ENCODE peak calls at places on chromosomes 4 and X, in ten cellular contexts. One of them, this sample, is unnamed.

GRCh38 chrX:18698762-18699650 is 8.4 kb upstream of the PPEF1 start:
- DNase-seq in endothelial cell of umbilical vein: no peak
- DNase-seq in H9: no peak
- DNase-seq in heart left ventricle: no peak
- DNase-seq in dorsolateral prefrontal cortex: no peak
- DNase-seq in GM06990: no peak
- DNase-seq in HCT116: no peak
- DNase-seq in A673: peak
- DNase-seq in MCF 10A: peak
- DNase-seq in SK-N-SH: no peak
- DNase-seq in this sample: no peak

GRCh38 chrX:78619829-78620228 is 39.3 kb downstream of the RTL3 start:
- DNase-seq in SK-N-SH: no peak
- DNase-seq in GM06990: no peak
- DNase-seq in MCF 10A: no peak
- DNase-seq in dorsolateral prefrontal cortex: no peak
- DNase-seq in A673: no peak
- DNase-seq in endothelial cell of umbilical vein: peak
- DNase-seq in HCT116: no peak
- DNase-seq in H9: no peak
- DNase-seq in heart left ventricle: peak
- DNase-seq in this sample: no peak

GRCh38 chrX:46582325-46582724 is 8.8 kb downstream of the CHST7 start:
- DNase-seq in A673: no peak
- DNase-seq in HCT116: peak
- DNase-seq in SK-N-SH: no peak
- DNase-seq in MCF 10A: peak
- DNase-seq in H9: no peak
- DNase-seq in dorsolateral prefrontal cortex: no peak
- DNase-seq in GM06990: no peak
- DNase-seq in heart left ventricle: no peak
- DNase-seq in endothelial cell of umbilical vein: peak
- DNase-seq in this sample: no peak

GRCh38 chr4:154332681-154333421 is 158.7 kb downstream of the DCHS2 start:
- DNase-seq in H9: peak
- DNase-seq in HCT116: no peak
- DNase-seq in A673: peak
- DNase-seq in GM06990: peak
- DNase-seq in endothelial cell of umbilical vein: no peak
- DNase-seq in heart left ventricle: no peak
- DNase-seq in MCF 10A: no peak
- DNase-seq in dorsolateral prefrontal cortex: peak
- DNase-seq in SK-N-SH: peak
- DNase-seq in this sample: no peak

GRCh38 chr4:153655928-153656327 is 28.2 kb upstream of the TLR2 start:
- DNase-seq in H9: no peak
- DNase-seq in GM06990: no peak
- DNase-seq in HCT116: no peak
- DNase-seq in MCF 10A: peak
- DNase-seq in heart left ventricle: no peak
- DNase-seq in dorsolateral prefrontal cortex: no peak
- DNase-seq in A673: no peak
- DNase-seq in SK-N-SH: no peak
- DNase-seq in endothelial cell of umbilical vein: no peak
- DNase-seq in this sample: peak

GRCh38 chr4:19831644-19832285 is 419.9 kb upstream of the SLIT2 start:
- DNase-seq in HCT116: no peak
- DNase-seq in H9: no peak
- DNase-seq in GM06990: no peak
- DNase-seq in MCF 10A: no peak
- DNase-seq in heart left ventricle: no peak
- DNase-seq in dorsolateral prefrontal cortex: no peak
- DNase-seq in A673: no peak
- DNase-seq in endothelial cell of umbilical vein: no peak
- DNase-seq in SK-N-SH: no peak
- DNase-seq in this sample: no peak

GRCh38 chrX:19893722-19894121 is 6.3 kb upstream of the SH3KBP1 start:
- DNase-seq in SK-N-SH: no peak
- DNase-seq in endothelial cell of umbilical vein: no peak
- DNase-seq in A673: no peak
- DNase-seq in HCT116: no peak
- DNase-seq in heart left ventricle: no peak
- DNase-seq in H9: no peak
- DNase-seq in MCF 10A: no peak
- DNase-seq in GM06990: no peak
- DNase-seq in dorsolateral prefrontal cortex: no peak
- DNase-seq in this sample: no peak

GRCh38 chrX:33339219-33339618 is 127.9 kb upstream of the DMD start:
- DNase-seq in SK-N-SH: no peak
- DNase-seq in heart left ventricle: no peak
- DNase-seq in endothelial cell of umbilical vein: no peak
- DNase-seq in A673: no peak
- DNase-seq in GM06990: no peak
- DNase-seq in HCT116: no peak
- DNase-seq in H9: peak
- DNase-seq in dorsolateral prefrontal cortex: no peak
- DNase-seq in MCF 10A: peak
- DNase-seq in this sample: no peak

GRCh38 chrX:7372843-7373525 is 225.0 kb upstream of the PUDP start:
- DNase-seq in dorsolateral prefrontal cortex: no peak
- DNase-seq in A673: no peak
- DNase-seq in HCT116: no peak
- DNase-seq in SK-N-SH: no peak
- DNase-seq in GM06990: no peak
- DNase-seq in MCF 10A: peak
- DNase-seq in heart left ventricle: no peak
- DNase-seq in H9: no peak
- DNase-seq in endothelial cell of umbilical vein: no peak
- DNase-seq in this sample: no peak

GRCh38 chr4:118235726-118236125 is 117.1 kb downstream of the PRSS12 start:
- DNase-seq in MCF 10A: no peak
- DNase-seq in GM06990: no peak
- DNase-seq in dorsolateral prefrontal cortex: no peak
- DNase-seq in A673: no peak
- DNase-seq in SK-N-SH: no peak
- DNase-seq in heart left ventricle: no peak
- DNase-seq in HCT116: no peak
- DNase-seq in endothelial cell of umbilical vein: no peak
- DNase-seq in H9: no peak
- DNase-seq in this sample: no peak

GRCh38 chr4:118969359-118969758 is 80.7 kb downstream of the SYNPO2 start:
- DNase-seq in SK-N-SH: peak
- DNase-seq in HCT116: peak
- DNase-seq in endothelial cell of umbilical vein: peak
- DNase-seq in H9: no peak
- DNase-seq in GM06990: no peak
- DNase-seq in dorsolateral prefrontal cortex: no peak
- DNase-seq in MCF 10A: peak
- DNase-seq in A673: peak
- DNase-seq in heart left ventricle: peak
- DNase-seq in this sample: peak

GRCh38 chrX:50402886-50403285 is 67.7 kb downstream of the DGKK start:
- DNase-seq in heart left ventricle: no peak
- DNase-seq in GM06990: no peak
- DNase-seq in endothelial cell of umbilical vein: no peak
- DNase-seq in SK-N-SH: no peak
- DNase-seq in H9: no peak
- DNase-seq in dorsolateral prefrontal cortex: no peak
- DNase-seq in MCF 10A: no peak
- DNase-seq in A673: no peak
- DNase-seq in HCT116: no peak
- DNase-seq in this sample: no peak

GRCh38 chr4:165714650-165715049 is 158.4 kb upstream of the TLL1 start:
- DNase-seq in dorsolateral prefrontal cortex: no peak
- DNase-seq in SK-N-SH: no peak
- DNase-seq in heart left ventricle: no peak
- DNase-seq in MCF 10A: no peak
- DNase-seq in A673: no peak
- DNase-seq in endothelial cell of umbilical vein: no peak
- DNase-seq in H9: no peak
- DNase-seq in GM06990: no peak
- DNase-seq in HCT116: no peak
- DNase-seq in this sample: no peak

DNA sequence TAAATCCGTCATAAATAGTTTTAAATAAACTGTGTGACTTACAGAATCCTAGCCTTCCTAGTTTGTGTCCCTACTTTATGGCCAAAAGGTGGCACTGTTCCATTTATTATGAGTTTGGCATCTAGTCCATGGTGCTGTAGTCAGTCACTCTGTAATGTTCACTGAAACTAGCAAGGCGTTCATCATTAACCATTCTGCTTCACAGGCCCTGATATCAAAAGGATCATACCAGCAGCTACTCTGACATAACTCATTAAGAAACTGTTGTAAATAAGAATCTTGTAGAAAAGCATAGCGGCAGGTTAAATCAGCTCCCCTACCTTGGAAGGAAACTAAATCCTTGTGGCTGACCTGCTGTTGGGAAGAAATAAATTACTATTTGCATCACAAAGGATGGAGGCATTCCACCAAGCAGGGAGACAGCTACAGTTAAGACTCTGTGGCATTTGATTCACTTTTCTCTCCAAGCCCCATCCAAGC is 919.6 kb upstream of the DIAPH2 start:
- DNase-seq in GM06990: no peak
- DNase-seq in A673: peak
- DNase-seq in SK-N-SH: peak
- DNase-seq in MCF 10A: peak
- DNase-seq in H9: peak
- DNase-seq in endothelial cell of umbilical vein: peak
- DNase-seq in heart left ventricle: no peak
- DNase-seq in dorsolateral prefrontal cortex: no peak
- DNase-seq in HCT116: no peak
- DNase-seq in this sample: no peak
- TF ChIP-seq CTCF in GM06990: peak
- TF ChIP-seq CTCF in A673: peak
- TF ChIP-seq CTCF in SK-N-SH: peak
- TF ChIP-seq CTCF in MCF 10A: peak
- TF ChIP-seq CTCF in H9: peak
- TF ChIP-seq CTCF in endothelial cell of umbilical vein: peak
- TF ChIP-seq CTCF in heart left ventricle: peak
- TF ChIP-seq CTCF in dorsolateral prefrontal cortex: peak
- TF ChIP-seq CTCF in HCT116: no peak
- TF ChIP-seq CTCF in this sample: peak

DNA sequence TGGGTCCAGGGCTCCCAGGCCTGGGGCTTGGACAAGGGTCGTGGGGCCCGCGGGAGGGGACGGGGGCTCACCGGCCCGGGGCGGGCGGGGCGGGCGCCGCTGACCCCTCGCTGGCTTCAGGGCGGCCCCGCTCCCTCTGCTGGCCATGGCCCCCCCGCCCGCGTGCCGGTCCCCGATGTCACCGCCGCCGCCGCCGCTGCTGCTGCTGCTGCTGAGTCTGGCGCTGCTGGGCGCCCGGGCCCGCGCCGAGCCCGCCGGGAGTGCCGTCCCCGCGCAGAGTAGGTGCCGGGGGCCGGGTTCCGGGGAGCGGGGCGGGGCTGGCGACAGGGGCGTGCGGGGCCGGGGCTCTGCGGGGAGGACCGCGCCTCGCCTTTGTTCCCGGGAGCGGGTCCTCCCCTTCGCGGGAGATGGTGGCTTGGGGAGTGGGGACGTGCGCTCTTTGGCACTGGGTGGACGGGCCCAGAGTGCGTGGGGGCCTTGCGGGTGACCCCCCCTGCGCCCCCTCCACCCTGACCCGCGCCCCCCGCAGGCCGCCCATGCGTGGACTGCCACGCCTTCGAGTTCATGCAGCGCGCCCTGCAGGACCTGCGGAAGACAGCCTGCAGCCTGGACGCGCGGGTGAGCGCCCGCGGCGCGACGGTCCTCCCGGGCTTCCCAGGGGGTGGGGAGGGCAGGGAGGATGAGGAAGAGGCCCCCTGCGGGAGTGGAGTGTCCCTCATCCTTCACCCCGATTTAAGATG is 16.8 kb upstream of the NAT8L start:
- DNase-seq in heart left ventricle: no peak
- DNase-seq in MCF 10A: no peak
- DNase-seq in SK-N-SH: peak
- DNase-seq in endothelial cell of umbilical vein: no peak
- DNase-seq in HCT116: no peak
- DNase-seq in H9: peak
- DNase-seq in GM06990: peak
- DNase-seq in dorsolateral prefrontal cortex: no peak
- DNase-seq in A673: peak
- DNase-seq in this sample: no peak
- TF ChIP-seq CTCF in heart left ventricle: no peak
- TF ChIP-seq CTCF in MCF 10A: no peak
- TF ChIP-seq CTCF in SK-N-SH: peak
- TF ChIP-seq CTCF in endothelial cell of umbilical vein: no peak
- TF ChIP-seq CTCF in HCT116: no peak
- TF ChIP-seq CTCF in H9: no peak
- TF ChIP-seq CTCF in GM06990: no peak
- TF ChIP-seq CTCF in dorsolateral prefrontal cortex: peak
- TF ChIP-seq CTCF in A673: no peak
- TF ChIP-seq CTCF in this sample: no peak

GRCh38 chr4:87337361-87337760 is 14.7 kb upstream of the HSD17B13 start:
- DNase-seq in SK-N-SH: no peak
- DNase-seq in GM06990: no peak
- DNase-seq in dorsolateral prefrontal cortex: no peak
- DNase-seq in MCF 10A: no peak
- DNase-seq in A673: peak
- DNase-seq in HCT116: no peak
- DNase-seq in endothelial cell of umbilical vein: no peak
- DNase-seq in H9: no peak
- DNase-seq in heart left ventricle: no peak
- DNase-seq in this sample: no peak

GRCh38 chr4:87330761-87331160 is 8.1 kb upstream of the HSD17B13 start:
- DNase-seq in GM06990: no peak
- DNase-seq in SK-N-SH: no peak
- DNase-seq in HCT116: no peak
- DNase-seq in endothelial cell of umbilical vein: no peak
- DNase-seq in MCF 10A: no peak
- DNase-seq in heart left ventricle: no peak
- DNase-seq in dorsolateral prefrontal cortex: no peak
- DNase-seq in H9: no peak
- DNase-seq in A673: no peak
- DNase-seq in this sample: no peak

GRCh38 chr4:87333267-87333666 is 10.6 kb upstream of the HSD17B13 start:
- DNase-seq in endothelial cell of umbilical vein: no peak
- DNase-seq in A673: no peak
- DNase-seq in HCT116: no peak
- DNase-seq in MCF 10A: no peak
- DNase-seq in H9: no peak
- DNase-seq in GM06990: no peak
- DNase-seq in SK-N-SH: no peak
- DNase-seq in heart left ventricle: no peak
- DNase-seq in dorsolateral prefrontal cortex: no peak
- DNase-seq in this sample: no peak
- TF ChIP-seq CTCF in endothelial cell of umbilical vein: no peak
- TF ChIP-seq CTCF in A673: no peak
- TF ChIP-seq CTCF in HCT116: no peak
- TF ChIP-seq CTCF in MCF 10A: no peak
- TF ChIP-seq CTCF in H9: no peak
- TF ChIP-seq CTCF in GM06990: no peak
- TF ChIP-seq CTCF in SK-N-SH: no peak
- TF ChIP-seq CTCF in heart left ventricle: no peak
- TF ChIP-seq CTCF in dorsolateral prefrontal cortex: no peak
- TF ChIP-seq CTCF in this sample: no peak

DNA sequence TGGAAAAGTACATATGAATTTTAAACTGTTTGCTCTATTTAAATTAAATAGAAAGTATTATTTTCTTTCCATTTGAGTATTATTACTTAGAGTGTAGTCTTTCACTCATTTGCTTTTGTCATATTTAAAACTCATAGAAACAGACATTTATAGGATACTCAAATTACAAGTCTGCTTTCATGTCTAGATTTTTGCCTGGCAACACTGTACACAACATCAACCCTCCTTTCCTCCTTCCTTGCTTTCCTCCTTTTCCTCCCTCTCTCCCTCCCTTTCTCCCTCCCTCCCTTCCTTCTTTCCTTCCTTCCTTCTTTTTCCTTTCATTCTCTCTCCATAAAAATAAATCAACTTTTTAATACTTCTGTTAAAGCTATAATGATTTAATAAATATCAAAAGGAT is 2361.2 kb downstream of the ARAP2 start:
- DNase-seq in MCF 10A: no peak
- DNase-seq in A673: no peak
- DNase-seq in H9: no peak
- DNase-seq in GM06990: no peak
- DNase-seq in heart left ventricle: no peak
- DNase-seq in endothelial cell of umbilical vein: no peak
- DNase-seq in dorsolateral prefrontal cortex: no peak
- DNase-seq in SK-N-SH: no peak
- DNase-seq in HCT116: no peak
- DNase-seq in this sample: no peak
- TF ChIP-seq CTCF in MCF 10A: no peak
- TF ChIP-seq CTCF in A673: no peak
- TF ChIP-seq CTCF in H9: no peak
- TF ChIP-seq CTCF in GM06990: no peak
- TF ChIP-seq CTCF in heart left ventricle: no peak
- TF ChIP-seq CTCF in endothelial cell of umbilical vein: no peak
- TF ChIP-seq CTCF in dorsolateral prefrontal cortex: no peak
- TF ChIP-seq CTCF in SK-N-SH: no peak
- TF ChIP-seq CTCF in HCT116: no peak
- TF ChIP-seq CTCF in this sample: no peak

This sample was measured in thoracic aorta.